ENCODE peak calls at places on chromosome 2, in five cellular contexts. E is GM12878, Q is prostate gland, R is spleen, P is sigmoid colon. U is an unnamed sample.
A peak's percentile ranks its signal among the peaks of the same experiment; 100 is the strongest.

GRCh38 chr2:180125245-180125962 is 118.3 kb upstream of the CWC22 start:
- DNase-seq in E (peak; percentile 12), Q (peak; percentile 63), R (no peak), P (peak; percentile 84), U (peak; percentile 4)

GRCh38 chr2:85888020-85888744 is 608 bp downstream of the ST3GAL5 start:
- DNase-seq in E (no peak), Q (no peak), R (peak; percentile 85), P (peak; percentile 75), U (peak; percentile 25)

GRCh38 chr2:117359266-117359970 is 455.1 kb upstream of the DDX18 start:
- DNase-seq in E (no peak), Q (no peak), R (no peak), P (no peak), U (no peak)

GRCh38 chr2:130824492-130825061 is 12.1 kb upstream of the ARHGEF4 start:
- DNase-seq in E (peak; percentile 86), Q (no peak), R (no peak), P (no peak), U (peak; percentile 74)

GRCh38 chr2:231370749-231371429 is 24.6 kb upstream of the B3GNT7 start:
- DNase-seq in E (no peak), Q (no peak), R (peak; percentile 71), P (no peak), U (no peak)

GRCh38 chr2:83665894-83666293 is 793.2 kb downstream of the SUCLG1 start:
- DNase-seq in E (no peak), Q (no peak), R (no peak), P (no peak), U (no peak)

GRCh38 chr2:128423788-128424165 is 105.1 kb upstream of the HS6ST1 start:
- DNase-seq in E (no peak), Q (no peak), R (peak; percentile 12), P (no peak), U (no peak)

GRCh38 chr2:60821587-60822302 is 59.6 kb upstream of the REL start:
- DNase-seq in E (no peak), Q (no peak), R (no peak), P (no peak), U (no peak)

GRCh38 chr2:45469314-45470099 is 141.6 kb downstream of the SRBD1 start:
- DNase-seq in E (no peak), Q (peak; percentile 53), R (no peak), P (no peak), U (no peak)

GRCh38 chr2:9644603-9645002 is 13.8 kb upstream of the YWHAQ start:
- DNase-seq in E (no peak), Q (peak; percentile 55), R (no peak), P (no peak), U (no peak)

GRCh38 chr2:238203104-238203972 is at the start of gene ILKAP:
- DNase-seq in E (no peak), Q (peak; percentile 88), R (peak; percentile 98), P (peak; percentile 95), U (peak; percentile 99)
- TF ChIP-seq POLR2AphosphoS5 in E (peak; percentile 84), Q (peak; percentile 13), R (peak; percentile 88), P (peak; percentile 93), U (peak; percentile 69)

GRCh38 chr2:111897924-111898702 is at the start of gene MERTK:
- DNase-seq in E (no peak), Q (peak; percentile 90), R (peak; percentile 93), P (peak; percentile 95), U (peak; percentile 72)
- TF ChIP-seq POLR2A in E (no peak), Q (peak; percentile 73), R (no peak), P (peak; percentile 42), U (no peak)

GRCh38 chr2:201258666-201258999 is 1.7 kb upstream of the CASP8 start:
- DNase-seq in E (no peak), Q (no peak), R (no peak), P (no peak), U (no peak)

GRCh38 chr2:201257941-201258665 is 2.2 kb upstream of the CASP8 start:
- DNase-seq in E (peak; percentile 79), Q (peak; percentile 78), R (peak; percentile 94), P (peak; percentile 79), U (peak; percentile 41)

GRCh38 chr2:201259216-201259615 is 1.1 kb upstream of the CASP8 start:
- DNase-seq in E (no peak), Q (no peak), R (no peak), P (no peak), U (no peak)

GRCh38 chr2:201256001-201256544 is 4.3 kb upstream of the CASP8 start:
- DNase-seq in E (no peak), Q (no peak), R (no peak), P (no peak), U (no peak)

GRCh38 chr2:201257381-201257940 is 2.9 kb upstream of the CASP8 start:
- DNase-seq in E (no peak), Q (no peak), R (peak; percentile 89), P (no peak), U (peak; percentile 27)
- TF ChIP-seq POLR2AphosphoS5 in E (no peak), Q (no peak), R (peak; percentile 21), P (no peak), U (peak; percentile 26)

DNA sequence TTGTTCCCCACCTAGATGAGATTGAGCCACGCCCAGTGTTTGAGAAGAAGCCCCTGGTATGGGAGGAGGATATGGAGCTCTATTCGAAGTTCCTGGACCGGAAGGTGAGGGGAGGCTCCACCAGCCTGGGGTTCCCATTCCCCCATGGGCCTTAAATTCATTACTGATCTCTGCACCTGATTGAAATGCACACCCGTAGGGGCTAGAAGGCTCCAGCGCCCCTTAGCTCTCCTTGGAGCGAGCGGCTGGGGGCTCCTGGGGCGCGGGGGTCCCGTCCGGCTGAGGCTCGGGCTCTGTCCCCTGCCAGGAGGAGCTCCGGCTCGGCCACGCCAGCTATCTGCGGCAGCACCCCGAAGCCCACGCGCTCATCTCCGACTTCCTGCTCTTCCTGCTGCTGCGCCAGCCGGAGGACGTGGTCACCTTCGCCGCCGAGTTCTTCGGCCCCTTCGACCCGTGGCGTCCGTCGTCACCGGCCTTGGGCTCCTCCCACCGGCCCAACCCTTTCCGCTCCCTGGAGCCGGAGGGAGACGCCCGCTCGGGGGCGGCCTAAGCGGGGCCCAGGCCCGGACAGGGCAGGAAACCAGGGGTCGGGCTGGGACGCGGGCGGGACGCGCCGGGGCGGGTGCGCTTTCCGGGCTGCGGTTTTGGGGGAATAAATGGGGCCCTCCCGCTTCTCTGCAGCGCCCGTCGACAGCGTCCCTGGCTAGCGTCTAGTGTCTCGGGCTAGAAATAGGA is 10.9 kb downstream of the CATIP start:
- DNase-seq in E (peak; percentile 51), Q (peak; percentile 67), R (peak; percentile 98), P (peak; percentile 94), U (peak; percentile 90)
- TF ChIP-seq POLR2A in E (peak; percentile 92), Q (peak; percentile 91), R (no peak), P (peak; percentile 81), U (peak; percentile 64)

DNA sequence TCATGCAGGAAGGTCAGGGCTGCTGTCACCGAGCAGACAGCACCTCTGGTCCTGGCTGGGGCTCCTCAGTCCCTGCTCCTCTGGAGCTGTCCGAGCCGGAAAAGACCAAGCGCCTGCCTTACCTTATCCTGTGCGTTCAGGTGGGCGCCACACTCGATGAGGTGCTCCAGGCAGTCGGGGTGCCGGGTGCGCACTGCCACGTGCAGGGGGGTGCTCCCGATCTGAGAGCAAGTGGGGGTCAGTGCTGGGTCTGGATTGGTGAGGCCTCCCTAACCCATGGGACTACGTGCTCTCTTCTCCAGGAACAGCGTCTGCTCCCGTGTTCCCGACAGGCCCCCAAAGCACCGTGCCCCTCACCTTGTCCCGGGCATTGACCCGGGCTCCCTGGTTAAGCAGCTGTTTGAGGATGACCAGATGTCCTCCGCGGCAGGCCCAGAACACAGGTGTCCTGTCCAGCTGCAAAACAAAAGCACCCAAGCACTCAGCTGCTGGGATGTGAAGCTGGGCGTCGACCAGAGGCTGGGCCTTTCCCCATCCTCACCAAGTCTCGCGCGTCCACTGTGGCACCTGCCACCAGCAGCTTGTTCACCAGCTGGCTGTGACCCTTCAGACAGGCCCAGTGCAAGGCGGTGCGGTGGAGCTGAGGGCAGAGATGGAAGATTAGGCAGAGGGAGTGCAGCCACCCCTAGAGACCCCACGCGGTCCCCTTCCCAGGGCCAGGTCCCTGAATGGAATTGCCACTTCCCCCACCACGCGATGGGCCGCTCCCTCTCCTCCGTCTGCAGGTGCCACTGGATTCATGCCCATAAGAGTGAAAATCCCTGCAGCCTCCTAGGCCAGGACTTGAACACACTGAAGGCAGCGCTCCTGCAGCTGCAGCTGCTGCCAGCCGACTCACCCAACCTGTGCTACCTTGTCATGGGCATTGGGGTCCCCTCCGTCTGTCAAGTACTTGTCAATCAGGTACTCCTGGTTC is 3.7 kb downstream of the ANKRD23 start:
- DNase-seq in E (no peak), Q (no peak), R (no peak), P (no peak), U (no peak)
- TF ChIP-seq POLR2AphosphoS5 in E (no peak), Q (no peak), R (no peak), P (peak; percentile 20), U (no peak)

GRCh38 chr2:28080911-28081310 is 190.4 kb downstream of the BABAM2 start:
- DNase-seq in E (no peak), Q (peak; percentile 57), R (no peak), P (peak; percentile 74), U (no peak)
- TF ChIP-seq POLR2A in E (no peak), Q (no peak), R (no peak), P (no peak), U (no peak)

GRCh38 chr2:200810252-200810650 is 1.5 kb upstream of the BZW1 start:
- DNase-seq in E (no peak), Q (peak; percentile 38), R (no peak), P (no peak), U (no peak)
- TF ChIP-seq POLR2AphosphoS5 in E (no peak), Q (peak; percentile 71), R (no peak), P (peak; percentile 11), U (no peak)

U was measured in GM12891.